ENCODE peak calls at places on chromosomes 7 and 10, in four cellular contexts. One of them, this sample, is unnamed.
A peak's percentile ranks its signal among the peaks of the same experiment; 100 is the strongest.

GRCh38 chr10:113047963-113048781 is 98.1 kb downstream of the TCF7L2 start:
- DNase-seq in psoas muscle: no peak
- DNase-seq in CD8-positive, alpha-beta memory T cell: no peak
- DNase-seq in neuronal stem cell: no peak
- DNase-seq in this sample: no peak

GRCh38 chr10:79339266-79339665 is 8.0 kb upstream of the PPIF start:
- DNase-seq in psoas muscle: no peak
- DNase-seq in CD8-positive, alpha-beta memory T cell: no peak
- DNase-seq in neuronal stem cell: no peak
- DNase-seq in this sample: no peak

GRCh38 chr10:48489099-48489498 is 115.8 kb downstream of the ARHGAP22 start:
- DNase-seq in neuronal stem cell: no peak
- DNase-seq in psoas muscle: no peak
- DNase-seq in CD8-positive, alpha-beta memory T cell: no peak
- DNase-seq in this sample: no peak

GRCh38 chr10:6025683-6026225 is 36.4 kb downstream of the IL2RA start:
- DNase-seq in psoas muscle: no peak
- DNase-seq in CD8-positive, alpha-beta memory T cell: no peak
- DNase-seq in neuronal stem cell: no peak
- DNase-seq in this sample: no peak

GRCh38 chr10:75647675-75648074 is 216.3 kb downstream of the LRMDA start:
- DNase-seq in neuronal stem cell: no peak
- DNase-seq in psoas muscle: no peak
- DNase-seq in CD8-positive, alpha-beta memory T cell: no peak
- DNase-seq in this sample: no peak

GRCh38 chr10:12606461-12606860 is 257.1 kb downstream of the CAMK1D start:
- DNase-seq in CD8-positive, alpha-beta memory T cell: no peak
- DNase-seq in psoas muscle: no peak
- DNase-seq in neuronal stem cell: no peak
- DNase-seq in this sample: no peak

GRCh38 chr7:359776-360361 is 69.9 kb downstream of the FOXL3 start:
- DNase-seq in psoas muscle: peak; percentile 49
- DNase-seq in neuronal stem cell: no peak
- DNase-seq in CD8-positive, alpha-beta memory T cell: no peak
- DNase-seq in this sample: no peak

GRCh38 chr10:92640110-92640509 is 47.2 kb downstream of the KIF11 start:
- DNase-seq in neuronal stem cell: no peak
- DNase-seq in CD8-positive, alpha-beta memory T cell: no peak
- DNase-seq in psoas muscle: no peak
- DNase-seq in this sample: no peak

GRCh38 chr10:29949411-29950011 is 109.9 kb downstream of the JCAD start:
- DNase-seq in neuronal stem cell: no peak
- DNase-seq in CD8-positive, alpha-beta memory T cell: no peak
- DNase-seq in psoas muscle: no peak
- DNase-seq in this sample: no peak

GRCh38 chr10:29947701-29948060 is 111.7 kb downstream of the JCAD start:
- DNase-seq in CD8-positive, alpha-beta memory T cell: no peak
- DNase-seq in psoas muscle: peak; percentile 76
- DNase-seq in neuronal stem cell: no peak
- DNase-seq in this sample: no peak

GRCh38 chr10:29946953-29947700 is 112.3 kb downstream of the JCAD start:
- DNase-seq in neuronal stem cell: no peak
- DNase-seq in CD8-positive, alpha-beta memory T cell: no peak
- DNase-seq in psoas muscle: peak; percentile 84
- DNase-seq in this sample: no peak

GRCh38 chr10:29948971-29949370 is 110.4 kb downstream of the JCAD start:
- DNase-seq in neuronal stem cell: no peak
- DNase-seq in CD8-positive, alpha-beta memory T cell: no peak
- DNase-seq in psoas muscle: no peak
- DNase-seq in this sample: no peak

GRCh38 chr10:29946614-29946952 is 112.8 kb downstream of the JCAD start:
- DNase-seq in neuronal stem cell: no peak
- DNase-seq in CD8-positive, alpha-beta memory T cell: no peak
- DNase-seq in psoas muscle: no peak
- DNase-seq in this sample: no peak
- H3K27ac ChIP-seq in neuronal stem cell: no peak overlapping the region
- H3K27ac ChIP-seq in CD8-positive, alpha-beta memory T cell: no peak overlapping the region
- H3K27ac ChIP-seq in psoas muscle: peak overlapping the region; percentile 96
- H3K27ac ChIP-seq in this sample: peak overlapping the region; percentile 53

GRCh38 chr7:24069751-24070150 is 214.2 kb upstream of the NPY start:
- DNase-seq in CD8-positive, alpha-beta memory T cell: no peak
- DNase-seq in neuronal stem cell: no peak
- DNase-seq in psoas muscle: no peak
- DNase-seq in this sample: no peak

GRCh38 chr7:24075426-24075810 is 208.6 kb upstream of the NPY start:
- DNase-seq in CD8-positive, alpha-beta memory T cell: no peak
- DNase-seq in neuronal stem cell: no peak
- DNase-seq in psoas muscle: no peak
- DNase-seq in this sample: no peak

DNA sequence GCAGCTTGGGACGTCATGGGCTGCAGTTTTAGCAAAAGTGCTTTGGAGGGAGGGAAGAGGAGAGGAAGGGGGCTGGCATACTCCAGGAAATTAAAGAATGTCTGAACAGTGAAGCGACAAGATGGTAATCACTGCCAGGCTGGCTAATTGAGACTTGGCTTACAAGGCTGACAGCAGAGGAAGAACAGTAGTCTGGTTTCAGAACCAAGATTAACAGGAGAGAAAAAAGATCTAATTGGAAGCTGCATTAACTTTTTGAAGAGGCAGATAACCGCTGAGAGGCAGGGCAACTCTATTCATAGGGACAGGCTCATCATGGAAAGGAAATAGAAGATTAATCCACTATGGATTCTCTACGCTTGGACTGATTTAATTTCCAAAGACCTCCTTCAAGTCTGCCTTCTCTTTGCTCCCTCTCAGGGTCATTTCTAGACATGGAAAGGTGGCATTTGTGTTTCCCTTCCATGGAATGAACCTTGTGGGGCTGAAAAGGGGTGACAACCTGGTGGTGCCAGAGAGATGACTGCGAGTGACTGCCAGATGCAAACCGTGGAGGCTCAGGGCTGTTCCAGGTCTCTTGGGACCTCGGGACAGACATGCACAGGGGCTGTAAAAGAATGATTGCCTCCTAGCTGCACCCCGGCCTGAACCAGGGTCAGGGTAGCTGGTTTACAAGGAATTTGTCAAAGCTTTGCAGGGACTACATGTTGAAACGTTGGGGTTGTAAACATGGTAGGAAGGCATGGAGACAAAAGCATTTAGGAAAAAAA is 210.2 kb upstream of the NPY start:
- DNase-seq in CD8-positive, alpha-beta memory T cell: no peak
- DNase-seq in psoas muscle: no peak
- DNase-seq in neuronal stem cell: no peak
- DNase-seq in this sample: no peak
- H3K27ac ChIP-seq in CD8-positive, alpha-beta memory T cell: no peak overlapping the region
- H3K27ac ChIP-seq in psoas muscle: no peak overlapping the region
- H3K27ac ChIP-seq in neuronal stem cell: no peak overlapping the region
- H3K27ac ChIP-seq in this sample: no peak overlapping the region

DNA sequence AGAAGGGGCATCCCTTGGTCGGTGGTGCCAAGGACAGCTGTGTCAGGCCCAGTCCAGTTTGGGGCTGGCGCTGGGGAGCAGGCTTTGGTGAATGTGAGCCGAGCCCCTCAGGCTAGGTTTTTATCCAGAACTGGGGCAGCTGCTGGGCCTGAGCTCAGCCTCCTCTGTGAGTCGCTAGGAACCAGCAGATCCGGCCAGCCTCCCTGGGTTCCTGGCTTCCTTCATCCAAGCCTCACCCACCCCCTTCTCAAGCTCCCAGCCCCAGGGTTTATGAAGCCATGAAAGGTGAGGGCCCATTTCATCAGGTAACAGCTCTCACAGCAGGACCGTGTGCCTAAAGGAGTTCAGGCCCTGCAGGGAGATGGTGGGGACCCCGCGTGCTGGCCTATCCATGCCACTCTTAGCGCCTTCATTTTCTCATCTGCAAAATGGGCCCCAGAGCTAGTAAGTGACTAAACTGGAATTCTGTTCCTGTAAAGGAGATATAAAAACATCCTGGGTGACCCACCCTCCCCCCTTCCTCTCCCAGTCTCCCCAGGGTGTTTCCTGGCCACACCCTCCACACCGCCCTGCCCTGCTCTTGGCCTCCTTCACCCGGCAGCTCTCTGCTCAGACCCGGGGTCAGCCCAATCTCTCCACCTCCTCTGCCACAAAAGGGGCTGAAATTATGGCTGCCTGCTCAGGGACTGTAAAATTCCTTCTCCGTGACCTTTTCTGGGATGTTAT is 70.8 kb downstream of the C10orf105 start:
- DNase-seq in psoas muscle: no peak
- DNase-seq in CD8-positive, alpha-beta memory T cell: no peak
- DNase-seq in neuronal stem cell: no peak
- DNase-seq in this sample: no peak
- H3K27ac ChIP-seq in psoas muscle: no peak overlapping the region
- H3K27ac ChIP-seq in CD8-positive, alpha-beta memory T cell: peak overlapping the region; percentile 16
- H3K27ac ChIP-seq in neuronal stem cell: no peak overlapping the region
- H3K27ac ChIP-seq in this sample: no peak overlapping the region

GRCh38 chr10:31345886-31346285 is 26.9 kb downstream of the ZEB1 start:
- DNase-seq in psoas muscle: no peak
- DNase-seq in neuronal stem cell: no peak
- DNase-seq in CD8-positive, alpha-beta memory T cell: no peak
- DNase-seq in this sample: no peak
- H3K27ac ChIP-seq in psoas muscle: peak overlapping the region; percentile 17
- H3K27ac ChIP-seq in neuronal stem cell: no peak overlapping the region
- H3K27ac ChIP-seq in CD8-positive, alpha-beta memory T cell: no peak overlapping the region
- H3K27ac ChIP-seq in this sample: no peak overlapping the region

GRCh38 chr10:29603516-29603915 is 31.3 kb downstream of the SVIL start:
- DNase-seq in psoas muscle: no peak
- DNase-seq in CD8-positive, alpha-beta memory T cell: no peak
- DNase-seq in neuronal stem cell: no peak
- DNase-seq in this sample: no peak

GRCh38 chr10:29600821-29601220 is 34.0 kb downstream of the SVIL start:
- DNase-seq in CD8-positive, alpha-beta memory T cell: no peak
- DNase-seq in neuronal stem cell: no peak
- DNase-seq in psoas muscle: no peak
- DNase-seq in this sample: no peak

GRCh38 chr10:29596826-29597225 is 37.9 kb downstream of the SVIL start:
- DNase-seq in psoas muscle: no peak
- DNase-seq in CD8-positive, alpha-beta memory T cell: no peak
- DNase-seq in neuronal stem cell: no peak
- DNase-seq in this sample: no peak

GRCh38 chr10:29598861-29599311 is 35.9 kb downstream of the SVIL start:
- DNase-seq in psoas muscle: peak; percentile 70
- DNase-seq in CD8-positive, alpha-beta memory T cell: no peak
- DNase-seq in neuronal stem cell: no peak
- DNase-seq in this sample: no peak

GRCh38 chr10:29600067-29600466 is 34.7 kb downstream of the SVIL start:
- DNase-seq in CD8-positive, alpha-beta memory T cell: no peak
- DNase-seq in psoas muscle: no peak
- DNase-seq in neuronal stem cell: no peak
- DNase-seq in this sample: no peak
- H3K27ac ChIP-seq in CD8-positive, alpha-beta memory T cell: no peak overlapping the region
- H3K27ac ChIP-seq in psoas muscle: peak overlapping the region; percentile 82
- H3K27ac ChIP-seq in neuronal stem cell: no peak overlapping the region
- H3K27ac ChIP-seq in this sample: peak overlapping the region; percentile 72

DNA sequence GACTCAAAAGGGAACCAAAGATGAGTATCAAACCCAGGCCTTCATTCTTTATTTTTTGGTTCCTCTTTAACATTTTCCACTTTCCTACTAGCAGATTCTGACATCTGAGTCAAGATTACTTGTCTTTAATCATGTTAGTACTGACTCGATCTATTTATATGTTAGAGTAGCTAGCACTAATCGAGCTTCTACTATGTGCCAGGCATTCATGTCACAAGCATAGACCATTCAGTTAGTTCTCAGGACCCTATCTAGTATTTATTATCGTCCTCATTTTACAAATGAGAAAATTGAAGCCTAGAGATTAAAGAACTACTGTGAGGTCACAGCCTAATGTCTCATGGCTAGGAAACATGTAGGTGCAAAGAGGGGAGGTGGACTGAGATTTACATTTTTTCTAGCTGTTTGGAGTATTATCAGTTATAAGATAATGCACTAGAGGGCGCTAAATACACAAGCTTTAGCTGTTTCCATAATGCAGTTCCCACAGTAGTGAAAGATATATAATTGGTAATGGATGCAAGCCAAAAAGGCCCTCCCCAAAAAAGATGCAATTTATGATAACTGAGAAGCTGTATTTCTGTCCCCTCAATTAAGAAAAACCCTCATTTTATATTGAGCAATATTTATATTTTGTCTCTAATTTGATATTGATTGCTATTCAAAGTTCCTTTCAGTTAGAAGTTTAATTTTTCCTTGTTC is 32.9 kb upstream of the KMT2E start:
- DNase-seq in psoas muscle: no peak
- DNase-seq in neuronal stem cell: peak; percentile 30
- DNase-seq in CD8-positive, alpha-beta memory T cell: no peak
- DNase-seq in this sample: no peak
- H3K27ac ChIP-seq in psoas muscle: peak overlapping the region; percentile 73
- H3K27ac ChIP-seq in neuronal stem cell: no peak overlapping the region
- H3K27ac ChIP-seq in CD8-positive, alpha-beta memory T cell: no peak overlapping the region
- H3K27ac ChIP-seq in this sample: peak overlapping the region; percentile 99

This sample was measured in left lung.